ENCODE peak calls at places on chromosome 2, in eight cellular contexts. L is fibroblast of pulmonary artery, D is foreskin fibroblast, N is IMR-90, F is DND-41, Q is fibroblast of the aortic adventitia, G is astrocyte, B is GM12865. Z is an unnamed sample.

GRCh38 chr2:160813506-160813858 is 319.9 kb upstream of the RBMS1 start:
- DNase-seq in L (no peak), D (no peak), N (no peak), F (no peak), Q (no peak), G (no peak), B (no peak), Z (no peak)

GRCh38 chr2:149972039-149972438 is 384.5 kb upstream of the MMADHC start:
- DNase-seq in L (peak), D (peak), N (peak), F (no peak), Q (no peak), G (no peak), B (no peak), Z (peak)

GRCh38 chr2:241094172-241094571 is 7.9 kb downstream of the MTERF4 start:
- DNase-seq in L (no peak), D (no peak), N (no peak), F (no peak), Q (no peak), G (no peak), B (no peak), Z (no peak)

GRCh38 chr2:19362094-19362649 is 3.7 kb upstream of the OSR1 start:
- DNase-seq in L (no peak), D (no peak), N (peak), F (peak), Q (peak), G (no peak), B (no peak), Z (peak)

GRCh38 chr2:208033701-208034502 is 8.6 kb upstream of the PLEKHM3 start:
- DNase-seq in L (peak), D (no peak), N (peak), F (peak), Q (peak), G (peak), B (peak), Z (peak)

GRCh38 chr2:5077479-5078089 is 614.6 kb upstream of the SOX11 start:
- DNase-seq in L (peak), D (no peak), N (no peak), F (no peak), Q (no peak), G (no peak), B (no peak), Z (no peak)

GRCh38 chr2:233358335-233358734 is 4.0 kb downstream of the DGKD start:
- DNase-seq in L (no peak), D (no peak), N (no peak), F (no peak), Q (no peak), G (no peak), B (peak), Z (no peak)

GRCh38 chr2:157628532-157629415 is at the start of gene ACVR1C:
- DNase-seq in L (peak), D (peak), N (peak), F (no peak), Q (peak), G (peak), B (peak), Z (peak)

GRCh38 chr2:241224851-241225438 is 36.5 kb downstream of the ANO7 start:
- DNase-seq in L (peak), D (no peak), N (no peak), F (no peak), Q (peak), G (no peak), B (no peak), Z (no peak)

GRCh38 chr2:26630669-26631360 is 10.4 kb downstream of the CIB4 start:
- DNase-seq in L (peak), D (peak), N (peak), F (no peak), Q (peak), G (peak), B (no peak), Z (peak)

GRCh38 chr2:230748087-230748486 is 35.4 kb downstream of the CAB39 start:
- DNase-seq in L (peak), D (no peak), N (no peak), F (no peak), Q (peak), G (peak), B (no peak), Z (peak)

GRCh38 chr2:168345601-168346000 is 98.2 kb upstream of the STK39 start:
- DNase-seq in L (no peak), D (no peak), N (no peak), F (no peak), Q (no peak), G (no peak), B (peak), Z (no peak)

GRCh38 chr2:198916548-198916947 is 541.2 kb downstream of the SATB2 start:
- DNase-seq in L (no peak), D (no peak), N (no peak), F (no peak), Q (no peak), G (no peak), B (no peak), Z (no peak)

GRCh38 chr2:133566967-133567645 is 1.2 kb downstream of the NCKAP5 start:
- DNase-seq in L (peak), D (peak), N (peak), F (no peak), Q (peak), G (peak), B (no peak), Z (peak)

GRCh38 chr2:96359310-96359709 is 23.7 kb downstream of the NCAPH start:
- DNase-seq in L (no peak), D (no peak), N (no peak), F (peak), Q (no peak), G (no peak), B (peak), Z (no peak)

GRCh38 chr2:117771969-117772630 is 42.4 kb upstream of the DDX18 start:
- DNase-seq in L (peak), D (peak), N (peak), F (no peak), Q (peak), G (peak), B (peak), Z (peak)

GRCh38 chr2:37971971-37972370 is 46.9 kb downstream of the RMDN2 start:
- DNase-seq in L (no peak), D (no peak), N (no peak), F (no peak), Q (no peak), G (no peak), B (no peak), Z (no peak)

GRCh38 chr2:69385443-69386151 is 1.4 kb downstream of the GFPT1 start:
- DNase-seq in L (peak), D (no peak), N (peak), F (no peak), Q (peak), G (no peak), B (peak), Z (peak)

GRCh38 chr2:205858781-205859478 is 176.6 kb downstream of the NRP2 start:
- DNase-seq in L (peak), D (peak), N (peak), F (no peak), Q (peak), G (peak), B (peak), Z (peak)

GRCh38 chr2:165239826-165240618 is 808 bp downstream of the SCN2A start:
- DNase-seq in L (no peak), D (no peak), N (no peak), F (no peak), Q (no peak), G (no peak), B (no peak), Z (no peak)

GRCh38 chr2:131010566-131010965 is 82.7 kb downstream of the FAM168B start:
- DNase-seq in L (no peak), D (no peak), N (no peak), F (peak), Q (no peak), G (no peak), B (no peak), Z (no peak)

GRCh38 chr2:69797836-69798465 is 31.5 kb upstream of the GMCL1 start:
- DNase-seq in L (no peak), D (no peak), N (no peak), F (no peak), Q (no peak), G (peak), B (no peak), Z (no peak)

GRCh38 chr2:116132833-116133232 is 1681.7 kb upstream of the DDX18 start:
- DNase-seq in L (no peak), D (no peak), N (no peak), F (no peak), Q (no peak), G (no peak), B (no peak), Z (no peak)

GRCh38 chr2:8289111-8289510 is 392.7 kb upstream of the ID2 start:
- DNase-seq in L (no peak), D (no peak), N (no peak), F (no peak), Q (no peak), G (no peak), B (no peak), Z (no peak)

GRCh38 chr2:200254788-200255187 is 51.7 kb upstream of the SPATS2L start:
- DNase-seq in L (no peak), D (no peak), N (no peak), F (no peak), Q (no peak), G (no peak), B (no peak), Z (no peak)

GRCh38 chr2:110903548-110903947 is 171.2 kb downstream of the ACOXL start:
- DNase-seq in L (no peak), D (no peak), N (no peak), F (no peak), Q (no peak), G (no peak), B (no peak), Z (no peak)

GRCh38 chr2:190179754-190180312 is 117.3 kb upstream of the MSTN start:
- DNase-seq in L (no peak), D (no peak), N (no peak), F (no peak), Q (no peak), G (no peak), B (peak), Z (no peak)

GRCh38 chr2:141493936-141494335 is 636.9 kb downstream of the LRP1B start:
- DNase-seq in L (no peak), D (no peak), N (no peak), F (no peak), Q (no peak), G (no peak), B (no peak), Z (no peak)

GRCh38 chr2:233421091-233421816 is 67.0 kb downstream of the DGKD start:
- DNase-seq in L (no peak), D (no peak), N (no peak), F (no peak), Q (no peak), G (no peak), B (no peak), Z (no peak)

GRCh38 chr2:138752231-138752956 is 27.8 kb downstream of the NXPH2 start:
- DNase-seq in L (peak), D (no peak), N (peak), F (no peak), Q (peak), G (peak), B (no peak), Z (no peak)

GRCh38 chr2:154203206-154203605 is 331.5 kb downstream of the GALNT13 start:
- DNase-seq in L (no peak), D (no peak), N (no peak), F (no peak), Q (no peak), G (no peak), B (no peak), Z (no peak)

DNA sequence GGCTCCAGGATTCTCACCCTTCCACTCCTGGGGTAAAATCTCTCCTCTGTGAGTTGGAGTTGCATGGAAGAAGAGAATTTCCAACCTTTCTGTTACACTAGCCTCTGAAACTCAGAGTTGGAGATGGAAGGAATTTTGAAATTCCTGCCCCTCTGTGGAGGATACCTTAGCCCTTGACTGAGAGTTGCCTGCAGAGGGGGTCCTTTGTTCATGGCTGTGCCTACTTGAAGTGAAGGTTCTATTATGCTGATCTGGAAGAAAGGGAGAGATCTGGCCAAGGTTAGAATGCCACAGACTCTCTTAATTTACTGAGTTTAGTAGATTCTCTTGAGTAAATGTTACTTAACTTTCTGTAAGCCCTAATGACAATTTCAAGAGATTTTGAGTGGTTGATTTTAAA is 626.6 kb upstream of the GYPC start:
- DNase-seq in L (no peak), D (no peak), N (no peak), F (no peak), Q (no peak), G (no peak), B (no peak), Z (no peak)
- TF ChIP-seq CTCF in L (no peak), D (no peak), N (no peak), F (no peak), Q (no peak), G (no peak), B (no peak), Z (no peak)

GRCh38 chr2:194087569-194087968 is 1569.5 kb upstream of the SLC39A10 start:
- DNase-seq in L (peak), D (no peak), N (no peak), F (no peak), Q (peak), G (no peak), B (no peak), Z (no peak)

GRCh38 chr2:194090251-194090905 is 1566.6 kb upstream of the SLC39A10 start:
- DNase-seq in L (no peak), D (no peak), N (no peak), F (no peak), Q (no peak), G (no peak), B (no peak), Z (no peak)

GRCh38 chr2:194087089-194087488 is 1569.9 kb upstream of the SLC39A10 start:
- DNase-seq in L (peak), D (no peak), N (no peak), F (no peak), Q (peak), G (no peak), B (peak), Z (no peak)
- TF ChIP-seq CTCF in L (no peak), D (no peak), N (no peak), F (no peak), Q (no peak), G (no peak), B (no peak), Z (no peak)

GRCh38 chr2:219851169-219851568 is 223.7 kb downstream of the SLC4A3 start:
- DNase-seq in L (no peak), D (no peak), N (no peak), F (no peak), Q (no peak), G (no peak), B (no peak), Z (no peak)
- TF ChIP-seq CTCF in L (no peak), D (no peak), N (no peak), F (no peak), Q (no peak), G (no peak), B (no peak), Z (no peak)

GRCh38 chr2:33126552-33126951 is 179.8 kb downstream of the LTBP1 start:
- DNase-seq in L (no peak), D (no peak), N (no peak), F (no peak), Q (no peak), G (no peak), B (no peak), Z (no peak)
- TF ChIP-seq CTCF in L (peak), D (no peak), N (no peak), F (no peak), Q (peak), G (no peak), B (no peak), Z (peak)

GRCh38 chr2:79580175-79580574 is 67.3 kb downstream of the CTNNA2 start:
- DNase-seq in L (no peak), D (no peak), N (no peak), F (no peak), Q (no peak), G (peak), B (no peak), Z (peak)
- TF ChIP-seq CTCF in L (no peak), D (no peak), N (no peak), F (no peak), Q (no peak), G (no peak), B (no peak), Z (no peak)

DNA sequence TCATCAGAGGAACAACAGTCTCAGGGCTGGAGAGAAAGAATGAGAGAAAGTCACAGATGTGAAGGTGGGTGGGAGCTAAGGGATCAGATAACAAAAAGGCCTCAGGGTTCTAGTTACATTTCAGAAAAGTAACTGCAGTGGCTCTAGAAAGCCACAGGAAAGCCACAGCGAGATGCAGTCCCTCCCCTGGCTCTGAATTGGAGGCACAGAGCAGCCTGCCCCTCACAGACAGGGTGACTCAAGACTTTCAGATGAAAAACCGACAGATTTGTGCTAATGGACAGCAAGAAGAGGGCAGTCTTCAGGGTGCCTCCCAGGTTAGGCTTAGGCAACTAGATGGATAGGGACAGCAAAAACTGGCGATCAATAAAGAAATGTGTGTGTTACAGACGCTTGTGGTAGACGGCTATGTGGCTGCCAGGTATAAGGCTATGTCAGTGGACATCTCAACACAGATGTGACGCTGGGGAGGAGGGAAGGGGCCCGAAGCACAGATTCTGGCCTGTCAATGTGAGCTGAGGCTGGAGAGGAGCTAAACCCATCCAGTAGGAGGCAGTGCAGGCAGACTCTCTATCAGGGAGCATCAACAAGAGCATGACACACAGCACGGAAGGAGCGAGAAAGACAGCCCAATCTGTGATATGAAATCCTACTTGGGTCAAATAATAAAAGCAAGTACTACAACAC is 26.2 kb downstream of the UNC50 start:
- DNase-seq in L (no peak), D (no peak), N (no peak), F (peak), Q (no peak), G (no peak), B (peak), Z (peak)
- TF ChIP-seq CTCF in L (peak), D (peak), N (peak), F (peak), Q (no peak), G (peak), B (peak), Z (peak)

GRCh38 chr2:212595036-212595654 is 56.5 kb upstream of the ERBB4 start:
- DNase-seq in L (peak), D (no peak), N (peak), F (no peak), Q (peak), G (peak), B (peak), Z (peak)
- TF ChIP-seq CTCF in L (peak), D (no peak), N (peak), F (peak), Q (peak), G (peak), B (peak), Z (peak)

DNA sequence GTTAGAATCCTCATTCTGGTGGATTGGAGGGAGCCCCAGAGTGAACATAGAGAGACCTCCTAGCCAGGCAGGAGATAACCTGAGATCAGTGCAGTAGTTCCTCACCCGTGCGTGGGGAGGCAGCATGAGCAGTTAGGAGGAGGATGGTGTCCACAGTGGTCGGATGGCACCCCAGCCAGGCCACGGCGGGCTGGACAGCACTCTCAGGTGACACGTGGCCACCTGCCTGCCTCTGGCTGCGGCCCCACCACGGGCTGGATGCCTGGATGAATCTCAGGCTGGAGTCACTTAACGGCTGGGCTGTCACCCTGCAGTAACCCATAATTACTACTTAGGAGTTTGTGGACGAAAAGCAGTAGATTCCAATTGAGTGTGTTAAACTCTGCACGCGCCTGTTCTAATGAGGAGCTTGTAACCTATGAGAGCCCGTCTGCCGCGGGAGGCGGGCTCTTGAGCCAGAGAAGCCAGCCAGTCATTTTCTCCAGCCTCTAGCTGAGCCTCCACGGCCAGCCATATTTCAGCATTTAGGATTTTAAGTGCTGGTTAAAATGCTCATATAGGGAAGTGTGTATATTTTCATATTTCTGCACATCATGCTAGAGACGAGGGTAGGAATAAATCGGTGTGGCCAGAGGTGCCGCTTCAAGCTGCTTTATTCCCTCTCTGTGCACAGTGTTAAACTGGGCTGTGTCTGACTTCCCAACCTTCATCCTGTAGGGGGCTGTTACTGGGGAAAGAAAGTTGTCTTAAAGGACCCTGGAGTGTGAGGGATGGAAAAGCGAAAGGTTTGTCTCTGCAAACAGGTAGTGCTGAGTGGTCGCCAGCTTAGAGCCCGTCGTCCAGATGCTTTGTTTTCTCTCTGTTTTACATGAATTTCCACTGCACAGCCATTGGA is 144.0 kb downstream of the GLI2 start:
- DNase-seq in L (no peak), D (no peak), N (no peak), F (no peak), Q (no peak), G (no peak), B (no peak), Z (no peak)
- TF ChIP-seq CTCF in L (no peak), D (no peak), N (no peak), F (no peak), Q (peak), G (no peak), B (no peak), Z (no peak)

GRCh38 chr2:143158098-143158497 is 28.9 kb downstream of the ARHGAP15 start:
- DNase-seq in L (no peak), D (no peak), N (no peak), F (no peak), Q (peak), G (peak), B (no peak), Z (no peak)
- TF ChIP-seq CTCF in L (no peak), D (no peak), N (no peak), F (no peak), Q (no peak), G (no peak), B (no peak), Z (no peak)

Z was measured in fibroblast of mammary gland.